ENCODE peak calls at places on chromosomes 7 and 10, in five cellular contexts. B, N, K, P and Y are unnamed samples.

GRCh38 chr10:90602815-90603600 is 254.8 kb downstream of the HTR7 start:
- DNase-seq in B (peak), N (no peak), K (no peak), P (no peak), Y (no peak)

GRCh38 chr7:40922316-40922670 is 780.6 kb downstream of the INHBA start:
- DNase-seq in B (peak), N (no peak), K (no peak), P (no peak), Y (no peak)

GRCh38 chr7:129845178-129845971 is 107.4 kb downstream of the UBE2H start:
- DNase-seq in B (peak), N (no peak), K (no peak), P (no peak), Y (no peak)

GRCh38 chr10:125032474-125032873 is 90.6 kb downstream of the ZRANB1 start:
- DNase-seq in B (no peak), N (no peak), K (no peak), P (no peak), Y (no peak)

GRCh38 chr7:101913247-101913721 is 95.9 kb downstream of the CUX1 start:
- DNase-seq in B (no peak), N (peak), K (peak), P (no peak), Y (no peak)

GRCh38 chr10:33073641-33074410 is 115.8 kb upstream of the ITGB1 start:
- DNase-seq in B (no peak), N (no peak), K (no peak), P (no peak), Y (no peak)

GRCh38 chr7:28315565-28316420 is 96.5 kb upstream of the CREB5 start:
- DNase-seq in B (peak), N (no peak), K (no peak), P (peak), Y (no peak)

GRCh38 chr7:21028990-21029337 is 242.3 kb upstream of the SP8 start:
- DNase-seq in B (no peak), N (no peak), K (no peak), P (no peak), Y (no peak)

GRCh38 chr10:47412177-47412730 is 28.2 kb upstream of the ZNF488 start:
- DNase-seq in B (no peak), N (no peak), K (no peak), P (no peak), Y (no peak)

GRCh38 chr10:4812952-4813351 is 13.1 kb upstream of the AKR1E2 start:
- DNase-seq in B (peak), N (no peak), K (no peak), P (no peak), Y (no peak)

GRCh38 chr7:22824760-22825159 is 2.1 kb upstream of the TOMM7 start:
- DNase-seq in B (no peak), N (no peak), K (no peak), P (no peak), Y (no peak)

GRCh38 chr10:35924726-35925125 is 282.6 kb upstream of the FZD8 start:
- DNase-seq in B (no peak), N (no peak), K (no peak), P (no peak), Y (no peak)

GRCh38 chr10:99527526-99528255 is 5.1 kb upstream of the NKX2-3 start:
- DNase-seq in B (no peak), N (no peak), K (no peak), P (peak), Y (no peak)

GRCh38 chr10:24590697-24591457 is 132.8 kb downstream of the ARHGAP21 start:
- DNase-seq in B (no peak), N (no peak), K (no peak), P (no peak), Y (no peak)

GRCh38 chr10:16816830-16817124 is 447 bp downstream of the RSU1 start:
- DNase-seq in B (no peak), N (no peak), K (no peak), P (no peak), Y (no peak)

GRCh38 chr7:116316838-116317612 is 106.7 kb downstream of the TES start:
- DNase-seq in B (peak), N (no peak), K (peak), P (no peak), Y (peak)

GRCh38 chr10:47231414-47231813 is 68.6 kb upstream of the GDF10 start:
- DNase-seq in B (no peak), N (no peak), K (no peak), P (no peak), Y (no peak)

GRCh38 chr7:16765436-16765859 is 11.9 kb downstream of the TSPAN13 start:
- DNase-seq in B (no peak), N (no peak), K (no peak), P (no peak), Y (no peak)

GRCh38 chr7:596819-597182 is 77.2 kb upstream of the PDGFA start:
- DNase-seq in B (no peak), N (no peak), K (no peak), P (no peak), Y (no peak)

GRCh38 chr7:139573871-139574270 is 50.4 kb downstream of the CLEC2L start:
- DNase-seq in B (no peak), N (no peak), K (no peak), P (no peak), Y (no peak)

GRCh38 chr7:41873781-41874180 is 170.9 kb upstream of the INHBA start:
- DNase-seq in B (peak), N (no peak), K (no peak), P (no peak), Y (no peak)

GRCh38 chr10:129870042-129870757 is 93.9 kb downstream of the EBF3 start:
- DNase-seq in B (no peak), N (peak), K (no peak), P (peak), Y (no peak)

GRCh38 chr7:104980969-104981670 is 32.9 kb upstream of the KMT2E start:
- DNase-seq in B (no peak), N (no peak), K (no peak), P (peak), Y (no peak)

GRCh38 chr7:135391514-135391913 is 118.4 kb downstream of the CNOT4 start:
- DNase-seq in B (no peak), N (no peak), K (no peak), P (no peak), Y (no peak)

GRCh38 chr7:15503603-15504280 is 58.1 kb downstream of the AGMO start:
- DNase-seq in B (peak), N (no peak), K (no peak), P (no peak), Y (no peak)

GRCh38 chr10:132140167-132140925 is 46.4 kb upstream of the DPYSL4 start:
- DNase-seq in B (no peak), N (peak), K (no peak), P (no peak), Y (no peak)

DNA sequence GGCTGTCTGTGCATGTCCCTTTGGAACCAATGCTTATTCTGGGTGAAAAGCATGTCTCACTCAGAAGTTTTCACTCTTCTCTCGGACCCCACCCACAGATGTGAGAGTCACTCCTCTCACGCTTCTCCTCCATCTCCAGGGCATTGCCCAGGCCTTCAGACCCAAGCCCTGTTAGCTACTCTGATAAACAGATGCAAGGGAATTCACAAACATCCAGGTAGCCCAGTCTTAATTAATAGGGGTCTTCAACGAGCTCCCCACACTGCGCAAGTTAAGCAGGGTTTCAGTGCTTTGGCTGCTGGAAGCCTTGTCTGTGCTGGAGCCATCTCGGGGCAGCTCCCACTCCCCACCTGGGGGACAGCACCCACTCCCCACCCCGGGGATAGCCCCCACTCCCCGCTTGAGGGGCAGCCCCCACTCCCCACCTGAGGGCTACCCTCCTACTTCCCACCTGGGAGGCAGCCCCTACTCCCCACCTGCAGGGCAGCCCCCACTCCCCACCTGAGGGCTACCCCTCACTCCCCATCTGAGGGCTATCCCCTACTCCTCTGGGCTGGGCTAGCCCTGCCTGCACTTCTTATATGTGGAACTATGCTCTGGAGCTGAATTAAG is 8.7 kb downstream of the PKD1L1 start:
- DNase-seq in B (no peak), N (no peak), K (no peak), P (no peak), Y (no peak)
- H3K27ac ChIP-seq in B (peak), N (peak), K (no peak), P (no peak), Y (peak)

GRCh38 chr10:121754667-121755066 is 156.4 kb upstream of the FGFR2 start:
- DNase-seq in B (peak), N (no peak), K (no peak), P (no peak), Y (no peak)
- H3K27ac ChIP-seq in B (peak), N (peak), K (no peak), P (peak), Y (no peak)

GRCh38 chr10:103699611-103700435 is 155.6 kb downstream of the SH3PXD2A start:
- DNase-seq in B (no peak), N (no peak), K (no peak), P (peak), Y (no peak)

GRCh38 chr10:103696411-103697145 is 158.8 kb downstream of the SH3PXD2A start:
- DNase-seq in B (peak), N (peak), K (no peak), P (peak), Y (peak)

GRCh38 chr10:103700436-103700715 is 155.0 kb downstream of the SH3PXD2A start:
- DNase-seq in B (no peak), N (no peak), K (no peak), P (no peak), Y (no peak)

GRCh38 chr10:103697787-103698186 is 157.6 kb downstream of the SH3PXD2A start:
- DNase-seq in B (no peak), N (no peak), K (no peak), P (no peak), Y (no peak)

GRCh38 chr10:103698266-103698665 is 157.1 kb downstream of the SH3PXD2A start:
- DNase-seq in B (no peak), N (no peak), K (no peak), P (no peak), Y (no peak)
- H3K27ac ChIP-seq in B (no peak), N (no peak), K (no peak), P (no peak), Y (no peak)

GRCh38 chr7:48087349-48087748 is 1.7 kb upstream of the UPP1 start:
- DNase-seq in B (peak), N (no peak), K (no peak), P (no peak), Y (no peak)

GRCh38 chr7:48088559-48089414 is at the start of gene UPP1:
- DNase-seq in B (peak), N (peak), K (peak), P (peak), Y (peak)

GRCh38 chr7:48091506-48092433 is 2.7 kb downstream of the UPP1 start:
- DNase-seq in B (no peak), N (no peak), K (no peak), P (no peak), Y (no peak)

GRCh38 chr7:48090095-48090805 is 1.2 kb downstream of the UPP1 start:
- DNase-seq in B (peak), N (peak), K (no peak), P (no peak), Y (no peak)

GRCh38 chr7:48089415-48089975 is 430 bp downstream of the UPP1 start:
- DNase-seq in B (peak), N (peak), K (peak), P (peak), Y (peak)
- H3K27ac ChIP-seq in B (peak), N (peak), K (peak), P (peak), Y (peak)

GRCh38 chr7:55054758-55055157 is 35.9 kb downstream of the EGFR start:
- DNase-seq in B (no peak), N (no peak), K (no peak), P (no peak), Y (no peak)
- H3K27ac ChIP-seq in B (no peak), N (no peak), K (no peak), P (no peak), Y (peak)